ENCODE peak calls at places on chromosomes 4 and X, in six cellular contexts. J is SK-N-SH, L is GM23248, X is MM.1S, Q is HCT116, V is PC-3. U is an unnamed sample.

GRCh38 chr4:96407651-96408342 is 567.9 kb downstream of the PDHA2 start:
- DNase-seq in J (no peak), Q (no peak), V (peak), X (no peak), L (no peak), U (no peak)

GRCh38 chrX:153793291-153793690 is 884 bp downstream of the IDH3G start:
- DNase-seq in Q (no peak), L (no peak), X (no peak), J (no peak), V (no peak), U (no peak)

GRCh38 chr4:139367421-139368090 is 65.3 kb upstream of the NDUFC1 start:
- DNase-seq in X (no peak), Q (no peak), J (no peak), V (peak), L (peak), U (no peak)

GRCh38 chr4:24315056-24315455 is 269.3 kb downstream of the DHX15 start:
- DNase-seq in J (no peak), L (no peak), V (no peak), Q (no peak), X (no peak), U (no peak)

GRCh38 chr4:1305781-1306455 is 16.2 kb downstream of the MAEA start:
- DNase-seq in V (no peak), X (no peak), L (no peak), J (no peak), Q (peak), U (no peak)

GRCh38 chr4:76256968-76257367 is 5.4 kb downstream of the FAM47E start:
- DNase-seq in V (no peak), Q (no peak), J (no peak), X (no peak), L (no peak), U (no peak)

GRCh38 chr4:1474126-1475090 is 68.2 kb upstream of the NKX1-1 start:
- DNase-seq in L (no peak), V (no peak), J (peak), Q (no peak), X (no peak), U (no peak)

GRCh38 chr4:117225441-117225840 is 140.1 kb upstream of the TRAM1L1 start:
- DNase-seq in X (no peak), L (no peak), V (no peak), J (no peak), Q (no peak), U (no peak)

GRCh38 chr4:108045687-108046024 is 56.0 kb downstream of the HADH start:
- DNase-seq in X (no peak), J (no peak), Q (no peak), V (peak), L (peak), U (no peak)

GRCh38 chrX:124242160-124242559 is 90.3 kb upstream of the TEX13D start:
- DNase-seq in Q (no peak), J (no peak), V (no peak), L (peak), X (no peak), U (no peak)

GRCh38 chr4:83075696-83076095 is 38.8 kb downstream of the PLAC8 start:
- DNase-seq in V (peak), Q (no peak), J (no peak), L (peak), X (no peak), U (no peak)

GRCh38 chr4:146637853-146638800 is 566 bp upstream of the POU4F2 start:
- DNase-seq in J (peak), X (no peak), L (no peak), Q (no peak), V (no peak), U (peak)

GRCh38 chrX:130645955-130646583 is 244.3 kb downstream of the RBMX2 start:
- DNase-seq in J (no peak), X (no peak), Q (no peak), L (no peak), V (no peak), U (no peak)

GRCh38 chr4:141713185-141713584 is 76.8 kb downstream of the IL15 start:
- DNase-seq in Q (no peak), X (no peak), V (no peak), L (peak), J (no peak), U (no peak)

GRCh38 chr4:762211-763190 is 56.9 kb downstream of the PCGF3 start:
- DNase-seq in V (peak), J (peak), Q (no peak), L (peak), X (no peak), U (no peak)

GRCh38 chr4:147361726-147362125 is 119.2 kb upstream of the EDNRA start:
- DNase-seq in Q (peak), V (peak), X (no peak), J (no peak), L (peak), U (no peak)

GRCh38 chrX:6505960-6506359 is 29.0 kb downstream of the VCX3A start:
- DNase-seq in V (no peak), L (no peak), Q (no peak), J (no peak), X (no peak), U (peak)

GRCh38 chrX:17441965-17442364 is 67.0 kb downstream of the NHS start:
- DNase-seq in Q (no peak), J (no peak), V (peak), X (no peak), L (peak), U (no peak)

GRCh38 chrX:154051210-154051810 is 31.6 kb upstream of the IRAK1 start:
- DNase-seq in Q (peak), V (peak), L (peak), X (peak), J (peak), U (peak)

GRCh38 chr4:62871057-62871456 is 1538.2 kb downstream of the TECRL start:
- DNase-seq in L (no peak), J (no peak), Q (no peak), X (no peak), V (peak), U (no peak)

GRCh38 chrX:47164420-47164819 is 19.4 kb downstream of the RBM10 start:
- DNase-seq in V (no peak), X (no peak), L (no peak), Q (no peak), J (no peak), U (no peak)
- H3K9ac ChIP-seq in V (no peak), X (no peak), L (no peak), Q (no peak), J (no peak), U (no peak)

DNA sequence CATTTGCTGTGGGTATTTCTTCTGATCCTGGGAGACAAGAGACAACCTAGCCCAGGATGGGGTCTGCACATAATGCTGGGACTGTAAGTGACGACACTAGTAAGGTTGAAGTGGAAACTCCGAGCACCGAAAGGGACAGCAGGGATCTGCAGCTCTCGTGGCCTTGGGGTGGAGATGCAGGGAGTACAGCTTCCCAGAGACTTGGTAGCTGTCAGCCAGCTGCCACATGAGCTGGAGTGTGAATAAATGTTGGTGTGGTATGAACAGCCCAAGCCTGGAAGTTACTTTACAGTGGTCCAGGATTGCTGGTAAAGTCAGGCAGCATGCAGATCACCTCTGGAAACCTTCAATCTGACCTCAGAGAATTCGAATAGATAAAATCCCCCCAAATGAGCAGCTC is 97.6 kb downstream of the FAM193A start:
- DNase-seq in Q (no peak), J (no peak), V (no peak), X (no peak), L (no peak), U (no peak)
- TF ChIP-seq EZH2phosphoT487 in Q (no peak), J (no peak), V (no peak), X (no peak), L (no peak), U (no peak)

GRCh38 chr4:110587666-110588285 is 35.1 kb downstream of the PITX2 start:
- DNase-seq in L (no peak), Q (no peak), X (no peak), J (no peak), V (no peak), U (no peak)

GRCh38 chr4:110589297-110589696 is 33.6 kb downstream of the PITX2 start:
- DNase-seq in V (peak), Q (no peak), X (no peak), J (no peak), L (peak), U (no peak)

GRCh38 chr4:110586137-110586850 is 36.6 kb downstream of the PITX2 start:
- DNase-seq in V (peak), L (peak), Q (peak), X (peak), J (peak), U (peak)
- H2AFZ ChIP-seq in V (peak), L (peak), Q (peak), X (no peak), J (no peak), U (peak)

GRCh38 chr4:41619161-41619560 is 81.2 kb downstream of the LIMCH1 start:
- DNase-seq in V (no peak), Q (no peak), L (no peak), X (no peak), J (no peak), U (peak)

GRCh38 chr4:41625531-41625930 is 87.6 kb downstream of the LIMCH1 start:
- DNase-seq in J (no peak), Q (no peak), X (no peak), L (no peak), V (no peak), U (no peak)

GRCh38 chr4:41622816-41623215 is 84.9 kb downstream of the LIMCH1 start:
- DNase-seq in J (no peak), L (no peak), X (no peak), V (no peak), Q (no peak), U (no peak)

GRCh38 chr4:41624765-41625164 is 86.8 kb downstream of the LIMCH1 start:
- DNase-seq in Q (no peak), J (no peak), V (no peak), L (no peak), X (no peak), U (no peak)

GRCh38 chr4:41620594-41621256 is 82.8 kb downstream of the LIMCH1 start:
- DNase-seq in J (peak), L (no peak), Q (no peak), V (no peak), X (no peak), U (no peak)
- H3K9ac ChIP-seq in J (no peak), L (no peak), Q (no peak), V (no peak), X (no peak), U (no peak)

GRCh38 chr4:118729287-118730286 is 44.4 kb downstream of the METTL14 start:
- DNase-seq in X (peak), J (no peak), V (no peak), L (peak), Q (no peak), U (no peak)

GRCh38 chr4:118736867-118737266 is 51.7 kb downstream of the METTL14 start:
- DNase-seq in X (no peak), V (no peak), Q (no peak), J (no peak), L (no peak), U (no peak)

GRCh38 chr4:118730683-118731082 is 45.5 kb downstream of the METTL14 start:
- DNase-seq in Q (no peak), X (no peak), L (peak), V (no peak), J (no peak), U (no peak)

GRCh38 chr4:118734491-118735205 is 49.5 kb downstream of the METTL14 start:
- DNase-seq in V (no peak), L (no peak), Q (no peak), X (no peak), J (no peak), U (no peak)

GRCh38 chr4:118732591-118733330 is 47.6 kb downstream of the METTL14 start:
- DNase-seq in J (no peak), Q (no peak), X (no peak), V (no peak), L (peak), U (no peak)
- TF ChIP-seq EZH2phosphoT487 in J (no peak), Q (no peak), X (no peak), V (no peak), L (no peak), U (no peak)

GRCh38 chr4:118869808-118870342 is 18.8 kb upstream of the SYNPO2 start:
- DNase-seq in Q (no peak), X (no peak), V (no peak), J (no peak), L (peak), U (no peak)

GRCh38 chr4:118867311-118868067 is 21.2 kb upstream of the SYNPO2 start:
- DNase-seq in L (peak), J (no peak), X (no peak), Q (no peak), V (no peak), U (no peak)

DNA sequence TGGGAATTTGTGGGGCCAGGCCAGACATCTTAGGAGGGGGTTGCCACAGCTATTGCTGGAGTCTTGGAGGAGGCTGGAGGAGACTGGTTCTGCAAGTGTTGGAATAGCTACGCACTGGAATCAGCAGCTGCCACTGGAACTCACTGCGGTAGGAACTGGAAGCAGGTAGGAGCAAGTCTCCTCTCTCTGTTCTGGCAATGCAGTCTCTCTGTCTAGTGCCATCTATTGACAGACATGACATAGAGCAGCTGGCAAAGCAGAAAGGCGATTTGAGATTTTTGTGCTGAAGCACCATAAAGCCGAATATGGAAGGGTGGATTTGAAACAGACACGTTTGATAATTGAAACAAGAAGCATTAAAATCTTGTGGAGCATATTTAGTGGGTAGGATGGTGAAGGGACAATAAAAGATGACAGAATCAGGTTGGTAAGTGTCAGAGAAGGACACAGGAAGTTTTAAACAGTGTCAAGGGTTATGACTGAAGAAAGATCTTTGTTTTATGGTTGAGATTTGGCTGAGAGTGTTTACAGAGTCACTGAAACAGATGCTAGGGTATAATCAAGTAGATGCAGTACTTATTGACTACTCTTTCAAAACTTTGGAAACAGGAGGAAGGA is 23.5 kb upstream of the SYNPO2 start:
- DNase-seq in X (peak), Q (peak), J (peak), V (peak), L (peak), U (peak)
- H2AFZ ChIP-seq in X (peak), Q (peak), J (peak), V (peak), L (peak), U (peak)

DNA sequence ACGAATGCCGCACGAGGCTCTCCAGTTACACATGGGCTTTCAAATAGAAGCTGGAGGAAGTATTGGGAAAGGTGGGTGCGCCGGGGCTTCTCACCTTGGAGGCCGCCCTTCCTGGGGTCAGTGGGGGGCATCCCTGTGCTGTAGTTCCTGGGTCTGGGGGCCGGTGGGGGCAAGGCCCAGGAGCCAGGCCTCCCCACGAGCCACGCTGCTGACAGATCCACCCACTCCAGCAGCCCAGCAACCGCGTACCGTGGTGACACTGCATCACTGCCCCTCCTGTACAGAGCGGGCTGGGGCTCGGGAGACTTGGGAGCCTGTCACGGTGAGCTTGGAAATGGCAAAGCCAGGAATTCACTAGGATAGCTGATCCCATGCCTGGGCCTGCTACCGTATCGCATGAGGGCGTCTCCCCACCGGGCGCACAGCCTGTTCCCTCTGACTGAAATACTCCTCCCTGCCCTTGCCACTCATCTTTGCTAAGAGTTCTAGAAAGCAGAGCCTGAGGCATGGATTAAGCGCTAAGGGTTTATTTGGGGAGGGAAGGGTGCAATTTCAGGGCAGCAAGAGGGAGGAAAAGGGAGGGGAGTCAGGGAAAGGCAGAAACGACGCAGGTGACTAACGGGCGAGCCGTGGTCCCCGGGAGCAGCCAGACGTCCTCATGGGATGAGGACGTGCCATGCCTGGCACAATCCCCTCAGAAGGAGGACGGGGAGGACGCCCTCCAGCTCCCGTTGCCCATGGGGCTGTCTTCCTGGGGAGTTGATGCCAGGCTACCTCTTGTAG is 50.7 kb upstream of the ADRA2C start:
- DNase-seq in Q (no peak), L (no peak), J (no peak), X (no peak), V (no peak), U (no peak)
- H3K9ac ChIP-seq in Q (no peak), L (no peak), J (no peak), X (no peak), V (no peak), U (no peak)

U was measured in neural progenitor cell.